ENCODE peak calls at places on chromosomes 1 and 21, in seven cellular contexts. Q is AG09319, Z is natural killer cell, F is neural crest cell, V is fibroblast of the aortic adventitia, W is spleen, M is fibroblast of lung. E is an unnamed sample.

GRCh38 chr1:85047472-85048295 is 616 bp downstream of the MCOLN3 start:
- DNase-seq in M (no peak), V (no peak), Z (no peak), W (peak), F (peak), Q (no peak), E (peak)

GRCh38 chr1:59292557-59292956 is 4.3 kb upstream of the FGGY start:
- DNase-seq in V (peak), Q (no peak), W (no peak), M (no peak), F (no peak), Z (peak), E (no peak)

GRCh38 chr1:56639210-56639609 is 5.9 kb upstream of the PRKAA2 start:
- DNase-seq in V (no peak), Q (no peak), M (peak), Z (no peak), F (no peak), W (no peak), E (no peak)

GRCh38 chr1:192584951-192585350 is 9.4 kb downstream of the RGS1 start:
- DNase-seq in F (no peak), W (no peak), V (no peak), Z (no peak), M (no peak), Q (no peak), E (no peak)

GRCh38 chr21:45834026-45834715 is 147.4 kb upstream of the COL6A1 start:
- DNase-seq in M (no peak), V (no peak), Q (no peak), W (no peak), Z (no peak), F (no peak), E (peak)

GRCh38 chr1:1068374-1069060 is 5.6 kb downstream of the RNF223 start:
- DNase-seq in F (no peak), Q (no peak), M (no peak), Z (no peak), W (peak), V (no peak), E (no peak)

GRCh38 chr1:40404670-40405462 is 31.3 kb downstream of the SMAP2 start:
- DNase-seq in W (no peak), Q (peak), V (peak), Z (no peak), F (no peak), M (peak), E (no peak)

GRCh38 chr1:88029142-88029541 is 654.9 kb upstream of the PKN2 start:
- DNase-seq in M (peak), Q (no peak), W (no peak), V (peak), F (no peak), Z (no peak), E (no peak)

GRCh38 chr1:56133517-56134472 is 445.6 kb downstream of the PLPP3 start:
- DNase-seq in V (no peak), M (no peak), F (no peak), W (no peak), Z (no peak), Q (no peak), E (no peak)

GRCh38 chr1:162905759-162906158 is 44.8 kb upstream of the CCDC190 start:
- DNase-seq in Z (no peak), V (peak), F (no peak), W (no peak), Q (no peak), M (peak), E (no peak)

GRCh38 chr1:38009088-38009840 is 3.3 kb upstream of the UTP11 start:
- DNase-seq in V (peak), Q (no peak), F (no peak), Z (peak), W (no peak), M (peak), E (no peak)

GRCh38 chr1:83508485-83509151 is 490.3 kb downstream of the TTLL7 start:
- DNase-seq in V (peak), M (peak), W (no peak), F (no peak), Q (peak), Z (no peak), E (no peak)

GRCh38 chr1:15311122-15311822 is 64.2 kb downstream of the FHAD1 start:
- DNase-seq in W (no peak), V (no peak), Z (no peak), Q (no peak), M (no peak), F (no peak), E (no peak)

GRCh38 chr1:172431721-172432192 is 11.3 kb downstream of the C1orf105 start:
- DNase-seq in W (no peak), V (no peak), Q (no peak), M (no peak), Z (no peak), F (no peak), E (no peak)

GRCh38 chr1:82837261-82837660 is 1036.5 kb downstream of the ADGRL2 start:
- DNase-seq in M (no peak), V (peak), Z (no peak), F (no peak), W (no peak), Q (no peak), E (no peak)

GRCh38 chr1:169595764-169596711 is 9.8 kb upstream of the F5 start:
- DNase-seq in M (peak), V (peak), Z (no peak), F (no peak), W (no peak), Q (no peak), E (no peak)

GRCh38 chr1:223001653-223002634 is 141.1 kb downstream of the TLR5 start:
- DNase-seq in Q (no peak), M (no peak), F (no peak), Z (no peak), V (peak), W (no peak), E (no peak)
- TF ChIP-seq CTCF in Q (peak), M (peak), F (no peak), Z (no peak), V (peak), W (no peak), E (peak)

DNA sequence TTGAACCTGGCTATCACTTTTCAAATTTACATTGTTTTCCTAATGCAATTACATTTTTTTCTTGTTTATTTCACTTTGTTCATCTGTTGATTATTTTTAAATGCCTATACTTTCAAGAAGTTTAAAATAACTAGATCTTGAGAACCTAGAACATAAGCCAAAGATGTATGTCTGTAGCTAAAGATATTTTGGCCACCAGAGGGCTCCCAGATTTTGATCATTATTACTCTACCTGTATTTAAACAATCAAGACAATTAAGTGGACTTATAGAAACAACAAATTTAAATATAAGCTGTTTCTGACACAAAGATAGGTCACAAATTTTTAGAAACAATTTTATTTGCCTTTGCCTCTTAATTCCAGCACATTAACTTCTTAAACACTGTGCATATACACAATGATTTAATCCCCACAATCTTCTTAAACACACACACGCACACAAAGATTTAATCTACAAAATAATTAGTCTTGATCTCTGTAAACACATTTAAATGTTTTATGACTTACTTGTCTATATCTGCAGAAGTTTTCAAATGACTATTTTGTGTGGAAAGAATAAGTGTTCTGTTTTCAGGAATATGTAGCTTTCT is 380.0 kb downstream of the DSCAM start:
- DNase-seq in F (no peak), Q (no peak), M (peak), V (no peak), W (no peak), Z (no peak), E (no peak)
- TF ChIP-seq CTCF in F (peak), Q (peak), M (no peak), V (no peak), W (no peak), Z (no peak), E (peak)

GRCh38 chr1:62438163-62438562 is 1.3 kb downstream of the USP1 start:
- DNase-seq in V (peak), M (peak), F (no peak), Q (no peak), W (no peak), Z (no peak), E (no peak)

GRCh38 chr1:62436039-62436465 is 797 bp upstream of the USP1 start:
- DNase-seq in V (no peak), W (peak), Q (no peak), F (peak), Z (peak), M (no peak), E (peak)

GRCh38 chr1:62435231-62436038 is 1.4 kb upstream of the USP1 start:
- DNase-seq in V (no peak), F (no peak), Q (no peak), Z (no peak), M (no peak), W (peak), E (no peak)

GRCh38 chr1:62437273-62437945 is 560 bp downstream of the USP1 start:
- DNase-seq in F (no peak), Q (no peak), M (peak), W (no peak), Z (no peak), V (peak), E (no peak)

DNA sequence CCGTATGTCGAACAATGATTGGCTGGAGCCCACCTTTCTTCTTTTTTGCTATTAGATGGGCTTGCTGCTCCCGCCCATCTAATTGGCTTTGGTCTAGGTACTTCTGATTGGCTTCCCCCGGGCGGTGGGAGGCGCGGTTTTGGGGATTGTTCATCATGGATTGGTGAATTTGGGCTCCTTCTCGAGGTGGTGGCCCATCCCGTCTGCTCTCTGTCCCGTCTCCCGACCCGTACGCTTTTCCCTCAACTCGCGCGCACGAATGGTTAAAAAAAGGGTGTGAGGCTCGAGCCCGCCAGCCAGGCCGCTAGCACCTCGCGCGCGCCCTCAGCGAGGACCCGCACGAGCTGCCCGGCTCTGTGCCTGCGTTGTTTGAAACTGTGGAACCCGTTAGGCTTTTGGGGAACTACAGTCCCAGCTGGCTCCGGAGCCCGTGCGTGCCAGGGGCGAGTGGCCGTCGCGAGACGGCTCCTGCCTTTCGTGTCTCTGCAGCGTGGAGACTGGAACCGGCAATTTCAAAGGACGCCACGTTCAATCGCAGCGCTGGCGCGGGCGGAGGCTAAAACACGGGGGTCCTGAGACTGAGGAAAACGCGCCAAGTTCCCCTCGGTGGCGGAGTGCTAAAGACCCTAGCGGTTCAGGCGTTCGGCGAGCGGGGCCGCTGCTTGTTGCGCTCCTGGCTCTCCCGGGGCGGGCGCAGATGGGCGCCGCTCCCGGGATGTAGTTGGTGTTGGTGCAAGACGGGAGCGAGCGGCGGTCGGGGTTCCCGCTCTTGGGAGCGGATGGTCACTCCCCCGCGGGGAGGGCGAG is at the start of gene USP1:
- DNase-seq in Z (peak), M (peak), V (peak), Q (peak), F (peak), W (peak), E (peak)
- TF ChIP-seq CTCF in Z (no peak), M (no peak), V (no peak), Q (no peak), F (no peak), W (no peak), E (peak)

GRCh38 chr1:8335246-8335645 is 17.3 kb downstream of the SLC45A1 start:
- DNase-seq in M (no peak), Q (no peak), W (no peak), Z (no peak), F (no peak), V (no peak), E (no peak)

GRCh38 chr1:8333246-8333987 is 15.5 kb downstream of the SLC45A1 start:
- DNase-seq in Q (no peak), V (no peak), W (no peak), F (no peak), M (no peak), Z (no peak), E (no peak)

GRCh38 chr1:8337776-8338525 is 20.0 kb downstream of the SLC45A1 start:
- DNase-seq in Z (no peak), W (no peak), F (no peak), M (no peak), Q (no peak), V (no peak), E (no peak)

GRCh38 chr1:8332806-8333205 is 14.9 kb downstream of the SLC45A1 start:
- DNase-seq in W (no peak), V (no peak), Q (no peak), M (no peak), F (no peak), Z (no peak), E (no peak)

GRCh38 chr1:8334106-8334851 is 16.4 kb downstream of the SLC45A1 start:
- DNase-seq in W (no peak), V (no peak), Z (no peak), M (no peak), Q (no peak), F (no peak), E (no peak)
- TF ChIP-seq CTCF in W (no peak), V (no peak), Z (no peak), M (no peak), Q (no peak), F (no peak), E (no peak)

GRCh38 chr1:153771841-153772593 is 3.2 kb upstream of the SLC27A3 start:
- DNase-seq in Z (no peak), M (no peak), F (peak), W (peak), V (no peak), Q (no peak), E (no peak)
- TF ChIP-seq CTCF in Z (no peak), M (peak), F (peak), W (no peak), V (peak), Q (peak), E (peak)

GRCh38 chr1:147811751-147812150 is 51.3 kb upstream of the GJA5 start:
- DNase-seq in Z (no peak), W (no peak), M (no peak), Q (no peak), F (no peak), V (no peak), E (no peak)

GRCh38 chr1:147812799-147813198 is 52.4 kb upstream of the GJA5 start:
- DNase-seq in Q (no peak), F (no peak), V (peak), W (no peak), M (no peak), Z (no peak), E (no peak)

GRCh38 chr1:147811273-147811672 is 50.9 kb upstream of the GJA5 start:
- DNase-seq in F (no peak), M (no peak), Q (no peak), W (no peak), Z (no peak), V (no peak), E (no peak)

GRCh38 chr1:147820898-147821297 is 60.5 kb upstream of the GJA5 start:
- DNase-seq in V (no peak), F (no peak), Q (no peak), M (no peak), Z (no peak), W (no peak), E (no peak)

DNA sequence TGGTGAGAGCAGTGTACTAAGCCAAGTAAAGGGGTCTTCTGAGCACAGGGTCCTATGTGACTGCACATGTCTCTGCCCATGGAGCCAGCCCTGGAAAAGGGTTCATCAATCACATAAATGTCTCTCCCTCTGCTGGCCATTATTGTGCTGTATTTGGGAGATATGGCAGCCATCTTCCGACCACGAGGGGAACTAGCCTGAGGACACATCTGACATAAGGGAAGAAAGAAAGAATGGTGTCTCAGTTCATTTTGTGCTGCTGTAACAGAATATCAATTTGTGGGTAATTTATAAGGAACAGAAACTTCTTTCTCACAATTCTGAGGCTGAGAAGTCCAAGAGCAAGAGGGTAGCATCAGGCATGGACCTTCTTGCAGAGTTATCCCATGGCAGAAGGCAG is 55.1 kb upstream of the GJA5 start:
- DNase-seq in V (no peak), M (no peak), W (no peak), Z (no peak), Q (no peak), F (no peak), E (no peak)
- TF ChIP-seq CTCF in V (peak), M (no peak), W (no peak), Z (no peak), Q (no peak), F (no peak), E (no peak)

DNA sequence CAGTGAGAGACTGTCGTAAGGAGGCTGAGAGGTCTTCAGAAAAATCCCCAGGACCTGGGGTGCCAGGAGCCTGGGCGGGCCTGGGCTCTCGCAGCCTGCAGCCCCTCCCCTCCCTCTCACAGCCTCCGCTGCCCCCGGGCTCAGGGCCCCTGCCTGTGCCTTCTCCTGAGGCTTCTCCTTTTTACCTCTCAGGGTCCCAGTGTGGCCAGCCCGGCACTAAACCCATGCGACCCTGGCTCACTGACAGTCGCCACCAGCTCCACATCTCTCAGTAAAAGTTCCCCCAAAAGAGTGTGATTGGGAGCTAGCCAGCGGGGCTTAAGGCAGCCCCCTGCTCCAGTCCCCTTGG is 26.5 kb downstream of the PDE9A start:
- DNase-seq in V (no peak), Z (no peak), M (no peak), Q (no peak), F (no peak), W (peak), E (no peak)
- TF ChIP-seq CTCF in V (no peak), Z (no peak), M (no peak), Q (no peak), F (no peak), W (no peak), E (no peak)

GRCh38 chr1:35807614-35808375 is at the start of gene AGO4:
- DNase-seq in Z (peak), Q (no peak), F (peak), W (peak), M (peak), V (peak), E (peak)
- TF ChIP-seq CTCF in Z (no peak), Q (no peak), F (no peak), W (no peak), M (no peak), V (no peak), E (peak)